ENCODE peak calls at places on chromosomes 12 and 14, in four cellular contexts. Y is K562, P is HL-60, N is GM12878. F is an unnamed sample.

GRCh38 chr12:128609861-128610260 is 213.9 kb downstream of the SLC15A4 start:
- DNase-seq in Y (no peak), P (no peak), N (no peak), F (no peak)

GRCh38 chr12:113359939-113360748 is 1.8 kb downstream of the PLBD2 start:
- DNase-seq in Y (no peak), P (no peak), N (no peak), F (no peak)

GRCh38 chr12:3630621-3631271 is 122.2 kb downstream of the CRACR2A start:
- DNase-seq in Y (no peak), P (no peak), N (no peak), F (no peak)

GRCh38 chr12:48903363-48903981 is 21.8 kb downstream of the FKBP11 start:
- DNase-seq in Y (no peak), P (no peak), N (no peak), F (no peak)

GRCh38 chr14:20332946-20333782 is at the start of gene CCNB1IP1:
- DNase-seq in Y (peak; percentile 91), P (peak; percentile 92), N (peak; percentile 87), F (peak; percentile 54)

GRCh38 chr12:119686355-119686754 is 18.4 kb downstream of the PRKAB1 start:
- DNase-seq in Y (no peak), P (no peak), N (no peak), F (no peak)

GRCh38 chr12:39331539-39332261 is 111.2 kb downstream of the KIF21A start:
- DNase-seq in Y (no peak), P (no peak), N (no peak), F (no peak)

GRCh38 chr14:63542231-63542999 is 762 bp downstream of the PPP2R5E start:
- DNase-seq in Y (peak; percentile 8), P (no peak), N (no peak), F (no peak)

GRCh38 chr12:7966558-7966957 is 30.6 kb upstream of the SLC2A3 start:
- DNase-seq in Y (no peak), P (no peak), N (no peak), F (no peak)

GRCh38 chr12:125738211-125738610 is 673.0 kb downstream of the AACS start:
- DNase-seq in Y (no peak), P (no peak), N (no peak), F (no peak)

GRCh38 chr12:16955083-16955657 is 349.2 kb upstream of the LMO3 start:
- DNase-seq in Y (no peak), P (no peak), N (no peak), F (no peak)

GRCh38 chr12:19125325-19125724 is 4.2 kb upstream of the PLEKHA5 start:
- DNase-seq in Y (no peak), P (no peak), N (no peak), F (no peak)

GRCh38 chr12:97148941-97149559 is 242.0 kb downstream of the NEDD1 start:
- DNase-seq in Y (peak; percentile 15), P (peak; percentile 26), N (no peak), F (peak; percentile 35)

GRCh38 chr12:131202592-131203378 is 249.1 kb downstream of the ADGRD1 start:
- DNase-seq in Y (peak; percentile 6), P (no peak), N (no peak), F (no peak)

GRCh38 chr12:42477931-42478330 is 111.6 kb downstream of the PRICKLE1 start:
- DNase-seq in Y (no peak), P (no peak), N (no peak), F (no peak)

GRCh38 chr12:117054279-117054678 is 44.9 kb downstream of the TESC start:
- DNase-seq in Y (no peak), P (no peak), N (no peak), F (no peak)

GRCh38 chr12:117053597-117054201 is 45.5 kb downstream of the TESC start:
- DNase-seq in Y (no peak), P (no peak), N (no peak), F (no peak)

GRCh38 chr12:117053050-117053400 is 46.2 kb downstream of the TESC start:
- DNase-seq in Y (no peak), P (no peak), N (no peak), F (no peak)

GRCh38 chr12:117051380-117051779 is 47.8 kb downstream of the TESC start:
- DNase-seq in Y (no peak), P (no peak), N (no peak), F (no peak)

GRCh38 chr12:117052386-117053049 is 46.7 kb downstream of the TESC start:
- DNase-seq in Y (no peak), P (no peak), N (no peak), F (no peak)
- TF ChIP-seq SPI1 in Y (no peak), P (no peak), N (no peak), F (no peak)

DNA sequence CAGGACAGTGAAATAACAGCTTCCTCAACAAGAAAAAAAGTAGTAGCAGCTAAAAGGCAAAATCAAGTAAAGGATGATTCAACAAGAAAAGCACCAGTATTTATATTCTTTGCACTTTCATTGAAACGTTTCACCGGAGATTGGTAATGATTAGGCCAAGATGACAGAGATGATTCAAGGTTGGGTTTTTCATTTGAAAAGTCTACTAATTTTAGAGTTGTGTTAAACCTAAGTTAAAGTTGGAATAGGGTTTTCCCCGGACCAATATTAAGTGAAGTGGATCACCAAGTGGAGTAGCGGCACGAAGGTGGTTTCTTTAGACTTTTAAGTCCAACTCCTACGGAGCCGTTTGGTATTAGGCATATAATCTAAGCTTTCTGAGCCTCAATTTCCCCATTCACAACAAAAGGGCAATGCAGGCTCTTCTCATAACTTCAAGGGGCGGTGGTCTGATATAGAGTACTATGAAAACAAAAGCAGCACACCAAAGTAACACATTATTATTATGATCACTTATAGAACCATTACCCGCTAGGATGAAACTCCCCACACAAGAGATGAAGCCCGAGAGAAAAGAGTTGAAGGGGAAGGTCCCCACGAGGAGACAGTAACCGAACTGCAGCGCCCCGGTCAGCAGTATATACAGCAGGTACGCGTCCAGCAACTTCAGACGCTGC is 467 bp downstream of the DAD1 start:
- DNase-seq in Y (no peak), P (no peak), N (no peak), F (no peak)
- TF ChIP-seq SPI1 in Y (no peak), P (no peak), N (no peak), F (no peak)

DNA sequence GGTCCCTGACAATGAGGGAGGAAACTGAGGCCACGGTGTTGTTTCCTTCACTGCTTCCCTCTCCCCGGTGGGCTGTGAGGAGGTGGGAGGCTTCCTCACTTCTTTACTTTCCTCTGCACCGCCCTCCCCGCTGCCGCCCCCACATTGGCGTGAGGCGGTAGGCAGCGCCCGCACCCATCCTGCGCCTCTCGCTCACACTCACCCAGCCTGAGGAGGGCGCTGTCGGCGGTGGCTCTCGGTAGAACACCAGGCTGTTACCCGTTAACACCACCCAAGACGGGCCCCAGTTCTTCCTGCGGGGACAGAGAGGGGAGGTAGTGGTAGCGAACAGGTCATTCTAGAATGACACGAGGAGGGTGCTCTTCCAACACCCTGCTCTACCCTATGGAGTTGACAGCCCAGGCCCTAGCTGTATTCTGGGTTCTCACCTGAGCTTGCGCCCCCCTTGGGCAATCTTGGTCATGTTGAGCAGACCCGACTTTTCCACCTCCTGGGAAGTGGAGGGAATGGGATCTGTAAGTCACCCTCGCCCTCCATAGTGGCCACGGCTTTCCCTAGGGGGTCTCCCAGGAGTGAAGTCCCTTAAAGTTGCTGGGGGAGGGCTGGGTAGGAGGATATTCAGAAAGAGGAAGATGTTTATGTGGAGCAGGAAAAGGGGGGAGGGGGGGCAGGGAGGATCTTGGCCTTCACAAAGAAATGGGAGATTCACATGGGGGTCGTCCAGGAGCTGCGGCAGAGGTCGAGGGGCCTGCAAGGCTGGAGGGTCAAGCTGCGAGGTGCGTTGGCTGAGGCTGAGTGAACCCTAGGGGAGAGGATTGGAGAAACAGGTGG is 3.3 kb downstream of the ARHGAP9 start:
- DNase-seq in Y (no peak), P (peak; percentile 57), N (no peak), F (peak; percentile 77)
- TF ChIP-seq SPI1 in Y (no peak), P (no peak), N (no peak), F (no peak)

GRCh38 chr14:103104389-103104653 is 9.8 kb downstream of the EXOC3L4 start:
- DNase-seq in Y (no peak), P (no peak), N (no peak), F (no peak)
- TF ChIP-seq SPI1 in Y (no peak), P (no peak), N (no peak), F (no peak)

GRCh38 chr12:2229661-2230539 is 177.1 kb downstream of the CACNA1C start:
- DNase-seq in Y (peak; percentile 17), P (no peak), N (no peak), F (no peak)

GRCh38 chr12:2231956-2232355 is 179.2 kb downstream of the CACNA1C start:
- DNase-seq in Y (no peak), P (no peak), N (no peak), F (no peak)

GRCh38 chr12:2234951-2235350 is 182.2 kb downstream of the CACNA1C start:
- DNase-seq in Y (no peak), P (no peak), N (no peak), F (no peak)

GRCh38 chr12:2231011-2231595 is 178.3 kb downstream of the CACNA1C start:
- DNase-seq in Y (no peak), P (no peak), N (no peak), F (no peak)

DNA sequence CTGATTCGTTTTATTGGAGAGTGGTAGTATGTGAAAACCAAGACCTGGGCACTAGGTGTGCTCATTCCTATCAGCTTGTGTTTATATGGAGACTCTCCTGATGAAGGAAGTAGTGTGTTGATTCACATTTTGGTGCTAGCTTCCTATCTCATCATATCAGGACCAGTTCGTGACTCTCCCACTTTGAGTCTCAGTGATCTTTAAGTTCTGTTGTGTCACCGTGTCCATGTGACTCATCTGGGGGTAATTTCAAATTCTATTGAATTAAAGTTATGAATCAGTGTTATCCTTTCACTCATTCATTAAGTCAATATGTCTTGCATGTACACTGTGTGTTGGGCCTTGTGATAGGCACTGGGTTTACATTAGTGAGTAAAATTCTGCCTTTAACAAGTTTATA is 180.2 kb downstream of the CACNA1C start:
- DNase-seq in Y (no peak), P (no peak), N (no peak), F (no peak)
- TF ChIP-seq SPI1 in Y (no peak), P (no peak), N (no peak), F (no peak)

DNA sequence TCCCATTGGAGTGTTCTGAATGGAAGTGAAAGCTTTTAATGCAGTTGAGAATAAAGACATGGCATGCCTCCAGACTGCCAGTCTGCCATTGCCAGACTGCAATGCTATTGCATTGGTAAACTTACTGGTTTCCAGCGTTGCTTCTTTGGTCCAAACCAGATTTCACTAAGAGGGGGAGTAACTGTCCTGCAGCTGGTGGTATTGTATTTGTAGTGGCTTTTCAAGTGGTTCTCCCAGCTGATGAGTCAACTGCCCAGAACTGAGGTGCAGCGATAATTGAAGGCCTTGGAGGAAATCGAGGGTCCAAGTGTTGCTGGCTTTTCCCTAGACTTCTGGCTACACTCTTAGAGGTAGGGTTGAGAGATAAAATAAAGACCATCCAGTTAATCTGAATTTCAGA is 31.9 kb downstream of the ERG28 start:
- DNase-seq in Y (no peak), P (no peak), N (no peak), F (no peak)
- TF ChIP-seq SPI1 in Y (no peak), P (no peak), N (no peak), F (no peak)